ENCODE peak calls at places on chromosomes 4 and X, in four cellular contexts. One of them, this sample, is unnamed.

GRCh38 chrX:23901805-23902204 is 5.9 kb downstream of the APOO start:
- DNase-seq in activated CD4-positive, alpha-beta T cell treated with anti-CD3 and anti-CD28 coated beads, Interleukin-2, amount 10 ng/mL, durations not matched to agents 7 days and 5 days: peak; percentile 53
- DNase-seq in amygdala: no peak
- DNase-seq in Calu3: peak; percentile 44
- DNase-seq in this sample: peak; percentile 29

GRCh38 chrX:40469316-40469715 is 111.5 kb upstream of the ATP6AP2 start:
- DNase-seq in Calu3: no peak
- DNase-seq in activated CD4-positive, alpha-beta T cell treated with anti-CD3 and anti-CD28 coated beads, Interleukin-2, amount 10 ng/mL, durations not matched to agents 7 days and 5 days: no peak
- DNase-seq in amygdala: no peak
- DNase-seq in this sample: no peak

GRCh38 chr4:107853444-107854325 is 29.0 kb downstream of the SGMS2 start:
- DNase-seq in Calu3: no peak
- DNase-seq in activated CD4-positive, alpha-beta T cell treated with anti-CD3 and anti-CD28 coated beads, Interleukin-2, amount 10 ng/mL, durations not matched to agents 7 days and 5 days: no peak
- DNase-seq in amygdala: no peak
- DNase-seq in this sample: no peak

GRCh38 chr4:156568479-156568878 is 403.1 kb downstream of the PDGFC start:
- DNase-seq in activated CD4-positive, alpha-beta T cell treated with anti-CD3 and anti-CD28 coated beads, Interleukin-2, amount 10 ng/mL, durations not matched to agents 7 days and 5 days: no peak
- DNase-seq in amygdala: no peak
- DNase-seq in Calu3: no peak
- DNase-seq in this sample: no peak

GRCh38 chr4:110091426-110091825 is 107.0 kb downstream of the ELOVL6 start:
- DNase-seq in activated CD4-positive, alpha-beta T cell treated with anti-CD3 and anti-CD28 coated beads, Interleukin-2, amount 10 ng/mL, durations not matched to agents 7 days and 5 days: no peak
- DNase-seq in Calu3: no peak
- DNase-seq in amygdala: no peak
- DNase-seq in this sample: no peak

GRCh38 chr4:66048861-66049260 is 378.6 kb upstream of the EPHA5 start:
- DNase-seq in amygdala: no peak
- DNase-seq in activated CD4-positive, alpha-beta T cell treated with anti-CD3 and anti-CD28 coated beads, Interleukin-2, amount 10 ng/mL, durations not matched to agents 7 days and 5 days: no peak
- DNase-seq in Calu3: no peak
- DNase-seq in this sample: no peak

GRCh38 chrX:27924261-27924660 is 57.0 kb downstream of the DCAF8L1 start:
- DNase-seq in activated CD4-positive, alpha-beta T cell treated with anti-CD3 and anti-CD28 coated beads, Interleukin-2, amount 10 ng/mL, durations not matched to agents 7 days and 5 days: no peak
- DNase-seq in Calu3: no peak
- DNase-seq in amygdala: no peak
- DNase-seq in this sample: no peak

GRCh38 chr4:3375688-3376087 is 66.1 kb upstream of the HGFAC start:
- DNase-seq in amygdala: no peak
- DNase-seq in activated CD4-positive, alpha-beta T cell treated with anti-CD3 and anti-CD28 coated beads, Interleukin-2, amount 10 ng/mL, durations not matched to agents 7 days and 5 days: no peak
- DNase-seq in Calu3: no peak
- DNase-seq in this sample: no peak

GRCh38 chr4:145618210-145618911 is 824 bp upstream of the MMAA start:
- DNase-seq in activated CD4-positive, alpha-beta T cell treated with anti-CD3 and anti-CD28 coated beads, Interleukin-2, amount 10 ng/mL, durations not matched to agents 7 days and 5 days: no peak
- DNase-seq in Calu3: no peak
- DNase-seq in amygdala: no peak
- DNase-seq in this sample: no peak